ENCODE peak calls at places on chromosomes 13 and 19, in seven cellular contexts. One of them, this sample, is unnamed. For H3K27me3, the result is how much of the 10 kb centered on the place peaks cover.

GRCh38 chr19:44851427-44851826 is 5.3 kb downstream of the NECTIN2 start:
- DNase-seq in CD8-positive, alpha-beta memory T cell: no peak
- DNase-seq in Caco-2: no peak
- DNase-seq in cardiac muscle cell: no peak
- DNase-seq in brain microvascular endothelial cell: no peak
- DNase-seq in fibroblast of lung: no peak
- DNase-seq in WERI-Rb-1: no peak
- DNase-seq in this sample: no peak

GRCh38 chr19:48630289-48631036 is 6.7 kb downstream of the DBP start:
- DNase-seq in CD8-positive, alpha-beta memory T cell: no peak
- DNase-seq in Caco-2: peak
- DNase-seq in cardiac muscle cell: peak
- DNase-seq in brain microvascular endothelial cell: peak
- DNase-seq in fibroblast of lung: peak
- DNase-seq in WERI-Rb-1: no peak
- DNase-seq in this sample: no peak

GRCh38 chr19:34148672-34149185 is 23.6 kb upstream of the LSM14A start:
- DNase-seq in CD8-positive, alpha-beta memory T cell: no peak
- DNase-seq in Caco-2: no peak
- DNase-seq in cardiac muscle cell: no peak
- DNase-seq in brain microvascular endothelial cell: no peak
- DNase-seq in fibroblast of lung: no peak
- DNase-seq in WERI-Rb-1: no peak
- DNase-seq in this sample: no peak

GRCh38 chr13:69619651-69620050 is 488.0 kb upstream of the ATXN8OS start:
- DNase-seq in CD8-positive, alpha-beta memory T cell: no peak
- DNase-seq in Caco-2: no peak
- DNase-seq in cardiac muscle cell: no peak
- DNase-seq in brain microvascular endothelial cell: no peak
- DNase-seq in fibroblast of lung: no peak
- DNase-seq in WERI-Rb-1: no peak
- DNase-seq in this sample: no peak

GRCh38 chr13:112967666-112968379 is 1.2 kb upstream of the MCF2L start:
- DNase-seq in CD8-positive, alpha-beta memory T cell: no peak
- DNase-seq in Caco-2: peak
- DNase-seq in cardiac muscle cell: no peak
- DNase-seq in brain microvascular endothelial cell: no peak
- DNase-seq in fibroblast of lung: no peak
- DNase-seq in WERI-Rb-1: no peak
- DNase-seq in this sample: no peak

GRCh38 chr13:106373304-106373988 is 162.0 kb downstream of the EFNB2 start:
- DNase-seq in CD8-positive, alpha-beta memory T cell: no peak
- DNase-seq in Caco-2: no peak
- DNase-seq in cardiac muscle cell: peak
- DNase-seq in brain microvascular endothelial cell: no peak
- DNase-seq in fibroblast of lung: peak
- DNase-seq in WERI-Rb-1: peak
- DNase-seq in this sample: no peak

GRCh38 chr19:8487137-8487851 is 15.1 kb downstream of the PRAM1 start:
- DNase-seq in CD8-positive, alpha-beta memory T cell: peak
- DNase-seq in Caco-2: no peak
- DNase-seq in cardiac muscle cell: no peak
- DNase-seq in brain microvascular endothelial cell: no peak
- DNase-seq in fibroblast of lung: no peak
- DNase-seq in WERI-Rb-1: no peak
- DNase-seq in this sample: no peak

GRCh38 chr13:22285867-22286632 is 615.2 kb downstream of the FGF9 start:
- DNase-seq in CD8-positive, alpha-beta memory T cell: no peak
- DNase-seq in Caco-2: no peak
- DNase-seq in cardiac muscle cell: no peak
- DNase-seq in brain microvascular endothelial cell: no peak
- DNase-seq in fibroblast of lung: no peak
- DNase-seq in WERI-Rb-1: no peak
- DNase-seq in this sample: no peak

GRCh38 chr13:113061271-113061625 is 44.3 kb upstream of the F7 start:
- DNase-seq in CD8-positive, alpha-beta memory T cell: no peak
- DNase-seq in Caco-2: no peak
- DNase-seq in cardiac muscle cell: no peak
- DNase-seq in brain microvascular endothelial cell: no peak
- DNase-seq in fibroblast of lung: no peak
- DNase-seq in WERI-Rb-1: no peak
- DNase-seq in this sample: no peak

GRCh38 chr13:94154362-94154761 is 325.1 kb downstream of the DCT start:
- DNase-seq in CD8-positive, alpha-beta memory T cell: no peak
- DNase-seq in Caco-2: no peak
- DNase-seq in cardiac muscle cell: peak
- DNase-seq in brain microvascular endothelial cell: peak
- DNase-seq in fibroblast of lung: peak
- DNase-seq in WERI-Rb-1: no peak
- DNase-seq in this sample: no peak

GRCh38 chr13:83825676-83826075 is 56.6 kb downstream of the SLITRK1 start:
- DNase-seq in CD8-positive, alpha-beta memory T cell: no peak
- DNase-seq in Caco-2: no peak
- DNase-seq in cardiac muscle cell: no peak
- DNase-seq in brain microvascular endothelial cell: no peak
- DNase-seq in fibroblast of lung: peak
- DNase-seq in WERI-Rb-1: no peak
- DNase-seq in this sample: peak

GRCh38 chr19:3670258-3670795 is 29.9 kb downstream of the PIP5K1C start:
- DNase-seq in CD8-positive, alpha-beta memory T cell: no peak
- DNase-seq in Caco-2: no peak
- DNase-seq in cardiac muscle cell: peak
- DNase-seq in brain microvascular endothelial cell: peak
- DNase-seq in fibroblast of lung: peak
- DNase-seq in WERI-Rb-1: peak
- DNase-seq in this sample: no peak

GRCh38 chr13:96967248-96967745 is 27.0 kb downstream of the OXGR1 start:
- DNase-seq in CD8-positive, alpha-beta memory T cell: no peak
- DNase-seq in Caco-2: no peak
- DNase-seq in cardiac muscle cell: no peak
- DNase-seq in brain microvascular endothelial cell: no peak
- DNase-seq in fibroblast of lung: no peak
- DNase-seq in WERI-Rb-1: no peak
- DNase-seq in this sample: peak

GRCh38 chr19:54388001-54388802 is 23.5 kb upstream of the LAIR1 start:
- DNase-seq in CD8-positive, alpha-beta memory T cell: peak
- DNase-seq in Caco-2: peak
- DNase-seq in cardiac muscle cell: no peak
- DNase-seq in brain microvascular endothelial cell: no peak
- DNase-seq in fibroblast of lung: no peak
- DNase-seq in WERI-Rb-1: peak
- DNase-seq in this sample: no peak

GRCh38 chr13:87999141-87999765 is 328.1 kb downstream of the SLITRK5 start:
- DNase-seq in CD8-positive, alpha-beta memory T cell: no peak
- DNase-seq in Caco-2: no peak
- DNase-seq in cardiac muscle cell: peak
- DNase-seq in brain microvascular endothelial cell: no peak
- DNase-seq in fibroblast of lung: peak
- DNase-seq in WERI-Rb-1: no peak
- DNase-seq in this sample: no peak

GRCh38 chr13:47678201-47678963 is 322.7 kb downstream of the SUCLA2 start:
- DNase-seq in CD8-positive, alpha-beta memory T cell: no peak
- DNase-seq in Caco-2: no peak
- DNase-seq in cardiac muscle cell: no peak
- DNase-seq in brain microvascular endothelial cell: peak
- DNase-seq in fibroblast of lung: peak
- DNase-seq in WERI-Rb-1: no peak
- DNase-seq in this sample: no peak

GRCh38 chr19:5093953-5094718 is 125.2 kb downstream of the KDM4B start:
- DNase-seq in CD8-positive, alpha-beta memory T cell: no peak
- DNase-seq in Caco-2: no peak
- DNase-seq in cardiac muscle cell: no peak
- DNase-seq in brain microvascular endothelial cell: no peak
- DNase-seq in fibroblast of lung: no peak
- DNase-seq in WERI-Rb-1: peak
- DNase-seq in this sample: no peak

GRCh38 chr19:30686252-30686762 is 314.1 kb downstream of the ZNF536 start:
- DNase-seq in CD8-positive, alpha-beta memory T cell: no peak
- DNase-seq in Caco-2: no peak
- DNase-seq in cardiac muscle cell: peak
- DNase-seq in brain microvascular endothelial cell: no peak
- DNase-seq in fibroblast of lung: peak
- DNase-seq in WERI-Rb-1: peak
- DNase-seq in this sample: no peak

DNA sequence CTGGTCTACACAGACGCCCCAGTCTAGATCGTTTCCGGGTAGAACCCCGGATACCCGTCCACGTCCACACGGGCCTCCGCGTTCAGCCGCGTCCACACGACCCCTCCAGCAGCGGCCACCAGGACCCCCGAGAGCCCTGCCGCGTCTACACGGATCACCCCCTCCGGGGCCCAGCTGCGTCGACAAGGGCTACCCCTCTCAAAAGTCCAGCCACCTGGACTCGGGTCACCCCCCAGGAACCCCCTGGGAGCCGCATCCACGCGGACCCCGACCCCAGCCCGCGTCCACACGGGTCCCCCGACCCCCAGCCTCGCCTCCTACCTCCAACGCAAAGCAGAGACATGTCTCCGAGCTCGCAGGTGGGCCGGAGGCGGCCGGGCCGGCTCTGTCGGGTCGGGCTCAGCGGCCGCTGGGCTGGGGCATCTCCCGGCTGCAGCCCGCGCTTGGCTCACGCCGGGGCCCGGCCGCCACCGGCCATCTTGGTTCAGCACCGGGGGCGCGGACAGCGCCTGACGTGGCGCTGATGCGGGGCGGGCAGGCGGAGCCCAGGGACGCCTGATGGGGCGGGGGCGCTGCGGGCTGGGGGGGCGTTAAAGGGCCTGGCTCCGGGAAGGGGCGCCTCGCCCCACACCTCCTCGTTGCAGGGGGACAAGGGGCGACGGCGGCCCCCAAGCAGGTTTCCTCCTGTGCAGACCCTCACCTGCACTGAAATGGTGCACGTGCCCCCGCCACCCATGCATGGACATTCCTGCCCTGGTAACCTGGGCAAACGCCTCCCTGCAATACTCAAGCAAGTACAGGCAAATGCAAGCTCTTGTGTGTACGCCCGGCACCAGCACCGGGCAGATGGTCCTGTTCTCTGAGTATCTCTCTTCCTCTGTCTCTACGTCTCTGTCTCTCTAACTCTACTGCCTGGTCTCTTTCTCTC is at the start of gene UNC13A:
- DNase-seq in CD8-positive, alpha-beta memory T cell: peak
- DNase-seq in Caco-2: peak
- DNase-seq in cardiac muscle cell: peak
- DNase-seq in brain microvascular endothelial cell: peak
- DNase-seq in fibroblast of lung: peak
- DNase-seq in WERI-Rb-1: peak
- DNase-seq in this sample: peak
- H3K27me3 ChIP-seq in CD8-positive, alpha-beta memory T cell: under half
- H3K27me3 ChIP-seq in Caco-2: under half
- H3K27me3 ChIP-seq in cardiac muscle cell: under half
- H3K27me3 ChIP-seq in brain microvascular endothelial cell: under half
- H3K27me3 ChIP-seq in fibroblast of lung: under half
- H3K27me3 ChIP-seq in WERI-Rb-1: under half
- H3K27me3 ChIP-seq in this sample: under half

DNA sequence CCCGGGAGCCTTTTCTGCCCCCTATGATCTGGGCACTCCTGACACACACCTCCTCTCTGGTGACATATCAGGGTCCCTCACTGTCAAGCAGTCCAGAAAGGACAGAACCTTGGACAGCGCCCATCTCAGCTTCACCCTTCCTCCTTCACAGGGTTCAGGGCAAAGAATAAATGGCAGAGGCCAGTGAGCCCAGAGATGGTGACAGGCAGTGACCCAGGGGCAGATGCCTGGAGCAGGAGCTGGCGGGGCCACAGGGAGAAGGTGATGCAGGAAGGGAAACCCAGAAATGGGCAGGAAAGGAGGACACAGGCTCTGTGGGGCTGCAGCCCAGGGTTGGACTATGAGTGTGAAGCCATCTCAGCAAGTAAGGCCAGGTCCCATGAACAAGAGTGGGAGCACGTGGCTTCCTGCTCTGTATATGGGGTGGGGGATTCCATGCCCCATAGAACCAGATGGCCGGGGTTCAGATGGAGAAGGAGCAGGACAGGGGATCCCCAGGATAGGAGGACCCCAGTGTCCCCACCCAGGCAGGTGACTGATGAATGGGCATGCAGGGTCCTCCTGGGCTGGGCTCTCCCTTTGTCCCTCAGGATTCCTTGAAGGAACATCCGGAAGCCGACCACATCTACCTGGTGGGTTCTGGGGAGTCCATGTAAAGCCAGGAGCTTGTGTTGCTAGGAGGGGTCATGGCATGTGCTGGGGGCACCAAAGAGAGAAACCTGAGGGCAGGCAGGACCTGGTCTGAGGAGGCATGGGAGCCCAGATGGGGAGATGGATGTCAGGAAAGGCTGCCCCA is 8.5 kb upstream of the CEACAM7 start:
- DNase-seq in CD8-positive, alpha-beta memory T cell: no peak
- DNase-seq in Caco-2: peak
- DNase-seq in cardiac muscle cell: peak
- DNase-seq in brain microvascular endothelial cell: no peak
- DNase-seq in fibroblast of lung: no peak
- DNase-seq in WERI-Rb-1: no peak
- DNase-seq in this sample: peak
- H3K27me3 ChIP-seq in CD8-positive, alpha-beta memory T cell: under half
- H3K27me3 ChIP-seq in Caco-2: under half
- H3K27me3 ChIP-seq in cardiac muscle cell: under half
- H3K27me3 ChIP-seq in brain microvascular endothelial cell: under half
- H3K27me3 ChIP-seq in fibroblast of lung: under half
- H3K27me3 ChIP-seq in WERI-Rb-1: half or more
- H3K27me3 ChIP-seq in this sample: under half

GRCh38 chr19:35844482-35845214 is 7.7 kb downstream of the NPHS1 start:
- DNase-seq in CD8-positive, alpha-beta memory T cell: no peak
- DNase-seq in Caco-2: no peak
- DNase-seq in cardiac muscle cell: no peak
- DNase-seq in brain microvascular endothelial cell: no peak
- DNase-seq in fibroblast of lung: no peak
- DNase-seq in WERI-Rb-1: no peak
- DNase-seq in this sample: no peak
- H3K27me3 ChIP-seq in CD8-positive, alpha-beta memory T cell: under half
- H3K27me3 ChIP-seq in Caco-2: under half
- H3K27me3 ChIP-seq in cardiac muscle cell: half or more
- H3K27me3 ChIP-seq in brain microvascular endothelial cell: under half
- H3K27me3 ChIP-seq in fibroblast of lung: under half
- H3K27me3 ChIP-seq in WERI-Rb-1: under half
- H3K27me3 ChIP-seq in this sample: under half

DNA sequence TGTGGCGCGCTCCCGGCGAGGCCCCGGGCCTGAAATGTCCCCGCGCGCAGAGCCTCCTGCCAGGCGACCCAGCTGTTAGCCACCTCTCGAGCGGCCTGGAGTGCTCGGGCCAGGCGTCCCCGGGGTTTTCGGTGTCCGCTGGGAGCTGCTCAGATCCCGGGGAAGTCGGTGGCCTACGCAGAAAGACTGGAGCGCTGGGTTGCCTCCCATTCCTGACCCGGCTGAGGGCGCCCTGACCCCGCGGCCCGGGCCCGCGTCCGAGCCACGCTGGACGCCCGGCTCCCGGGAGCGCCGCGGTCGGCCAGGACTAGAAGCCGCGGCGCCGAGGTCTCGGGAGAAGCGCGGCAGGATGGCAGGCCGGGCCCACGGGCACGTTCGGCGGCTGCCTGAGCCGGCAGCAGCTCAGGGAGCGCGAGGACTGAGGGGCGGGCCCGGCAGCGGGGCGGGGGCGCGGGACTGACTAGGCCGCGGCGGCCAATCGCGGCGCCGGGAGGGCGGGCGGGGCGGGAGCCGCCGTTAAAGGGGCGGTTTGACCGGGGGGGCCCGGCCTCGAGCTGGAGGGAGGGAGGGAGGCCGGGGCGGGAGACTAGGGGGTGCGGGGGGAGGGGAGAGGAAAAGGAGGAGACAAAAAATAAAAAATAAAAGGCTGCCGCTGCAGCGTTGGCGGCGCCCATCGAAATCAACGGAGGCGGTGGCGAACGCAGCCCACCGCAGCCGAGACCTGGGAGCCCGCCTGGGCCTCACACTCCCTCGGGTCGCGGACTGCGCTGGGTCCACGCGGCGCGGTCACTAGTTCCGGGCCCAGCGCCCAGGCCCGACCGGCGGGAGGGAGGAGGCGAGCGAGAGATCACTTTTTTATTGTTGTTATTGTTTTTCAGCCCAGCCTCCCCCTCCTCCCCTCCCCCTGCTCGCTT is 1.1 kb upstream of the ZIC2 start:
- DNase-seq in CD8-positive, alpha-beta memory T cell: peak
- DNase-seq in Caco-2: peak
- DNase-seq in cardiac muscle cell: peak
- DNase-seq in brain microvascular endothelial cell: peak
- DNase-seq in fibroblast of lung: peak
- DNase-seq in WERI-Rb-1: peak
- DNase-seq in this sample: peak
- H3K27me3 ChIP-seq in CD8-positive, alpha-beta memory T cell: half or more
- H3K27me3 ChIP-seq in Caco-2: under half
- H3K27me3 ChIP-seq in cardiac muscle cell: half or more
- H3K27me3 ChIP-seq in brain microvascular endothelial cell: under half
- H3K27me3 ChIP-seq in fibroblast of lung: half or more
- H3K27me3 ChIP-seq in WERI-Rb-1: under half
- H3K27me3 ChIP-seq in this sample: under half